ENCODE peak calls at places on chromosomes 3 and 15, in ten cellular contexts. F is body of pancreas, Z is prostate gland, U is spleen, D is transverse colon, L is ovary, A is adrenal gland, O is IMR-90, W is uterus, E is K562. N is an unnamed sample. For H3K4me1, the result is how much of the 10 kb centered on the place peaks cover.

GRCh38 chr3:68996356-68996995 is 17.0 kb downstream of the EOGT start:
- DNase-seq in W (no peak), U (no peak), O (peak), E (no peak), Z (no peak), F (no peak), L (no peak), A (no peak), D (no peak), N (no peak)

GRCh38 chr3:171088984-171089754 is 62.6 kb upstream of the SLC2A2 start:
- DNase-seq in F (no peak), L (no peak), E (no peak), W (no peak), D (no peak), O (peak), A (no peak), Z (no peak), U (no peak), N (no peak)

GRCh38 chr3:157472648-157473047 is 30.6 kb downstream of the VEPH1 start:
- DNase-seq in F (no peak), Z (no peak), D (no peak), E (no peak), L (no peak), A (no peak), U (no peak), W (no peak), O (no peak), N (no peak)

GRCh38 chr3:135078283-135078682 is 283.2 kb downstream of the EPHB1 start:
- DNase-seq in L (no peak), D (no peak), O (no peak), W (no peak), A (no peak), Z (no peak), E (no peak), F (no peak), U (no peak), N (no peak)

GRCh38 chr3:184502123-184502667 is 59.4 kb upstream of the EPHB3 start:
- DNase-seq in E (no peak), U (no peak), F (no peak), D (no peak), O (no peak), L (no peak), Z (no peak), A (no peak), W (no peak), N (no peak)

GRCh38 chr3:57729339-57730039 is 26.6 kb upstream of the SLMAP start:
- DNase-seq in U (no peak), A (no peak), D (no peak), W (no peak), F (no peak), O (peak), Z (no peak), E (no peak), L (no peak), N (peak)

GRCh38 chr3:127816783-127817182 is 5.5 kb downstream of the MGLL start:
- DNase-seq in A (no peak), D (peak), O (no peak), W (no peak), F (no peak), U (no peak), L (no peak), E (no peak), Z (no peak), N (peak)

GRCh38 chr3:157785071-157785826 is 282.0 kb upstream of the VEPH1 start:
- DNase-seq in W (peak), D (no peak), O (peak), E (no peak), Z (no peak), L (no peak), U (no peak), A (peak), F (no peak), N (no peak)

GRCh38 chr3:85321892-85322291 is 363.1 kb downstream of the CADM2 start:
- DNase-seq in U (no peak), W (no peak), E (no peak), Z (no peak), D (no peak), F (no peak), A (no peak), L (no peak), O (no peak), N (no peak)

GRCh38 chr3:131224886-131225550 is 156.6 kb upstream of the NUDT16 start:
- DNase-seq in D (no peak), W (no peak), E (no peak), F (no peak), L (no peak), A (no peak), U (no peak), O (peak), Z (no peak), N (no peak)

GRCh38 chr3:187929115-187929828 is 184.0 kb upstream of the BCL6 start:
- DNase-seq in O (no peak), A (no peak), L (no peak), Z (no peak), U (no peak), F (no peak), D (no peak), W (no peak), E (no peak), N (no peak)

GRCh38 chr3:146093928-146094327 is 67.1 kb downstream of the PLOD2 start:
- DNase-seq in Z (no peak), D (no peak), L (no peak), E (no peak), A (peak), W (peak), U (no peak), F (peak), O (peak), N (no peak)

GRCh38 chr15:63075072-63075995 is 32.8 kb downstream of the TPM1 start:
- DNase-seq in E (no peak), F (no peak), U (no peak), W (no peak), Z (no peak), D (no peak), O (peak), A (no peak), L (no peak), N (no peak)

GRCh38 chr15:56019060-56019793 is 25.8 kb upstream of the NEDD4 start:
- DNase-seq in A (no peak), F (no peak), E (no peak), O (peak), Z (no peak), D (no peak), W (no peak), L (no peak), U (no peak), N (no peak)

GRCh38 chr3:194025119-194025518 is 110.8 kb upstream of the HES1 start:
- DNase-seq in E (no peak), A (no peak), D (no peak), O (no peak), Z (no peak), L (no peak), W (no peak), F (no peak), U (no peak), N (no peak)

GRCh38 chr3:61250784-61251173 is 473 bp downstream of the FHIT start:
- DNase-seq in U (no peak), L (peak), Z (peak), A (peak), F (peak), O (no peak), W (peak), E (peak), D (peak), N (peak)

GRCh38 chr3:58079773-58080172 is 71.6 kb downstream of the FLNB start:
- DNase-seq in F (no peak), O (no peak), U (no peak), D (no peak), Z (no peak), W (no peak), E (no peak), L (no peak), A (no peak), N (no peak)

GRCh38 chr15:62578548-62578947 is 413.5 kb upstream of the C2CD4B start:
- DNase-seq in O (no peak), D (peak), Z (no peak), W (no peak), E (no peak), L (no peak), U (no peak), F (no peak), A (no peak), N (no peak)

GRCh38 chr3:52358362-52358940 is 42.3 kb downstream of the DNAH1 start:
- DNase-seq in W (no peak), U (peak), E (no peak), A (no peak), Z (no peak), F (no peak), L (no peak), O (no peak), D (no peak), N (peak)

GRCh38 chr3:85074003-85074402 is 115.2 kb downstream of the CADM2 start:
- DNase-seq in E (no peak), U (no peak), L (no peak), W (no peak), A (no peak), D (no peak), F (no peak), O (no peak), Z (no peak), N (no peak)

GRCh38 chr3:126300761-126301481 is 56.3 kb downstream of the KLF15 start:
- DNase-seq in A (peak), D (no peak), F (peak), Z (no peak), O (no peak), E (no peak), U (peak), L (peak), W (peak), N (peak)

GRCh38 chr3:183968846-183969245 is 48.8 kb downstream of the ABCC5 start:
- DNase-seq in A (no peak), O (peak), L (no peak), F (no peak), E (no peak), U (no peak), D (no peak), W (no peak), Z (no peak), N (no peak)

GRCh38 chr3:170911051-170911450 is 2.6 kb upstream of the EIF5A2 start:
- DNase-seq in U (no peak), O (no peak), L (no peak), W (no peak), Z (no peak), A (no peak), E (no peak), F (no peak), D (no peak), N (no peak)

GRCh38 chr3:45795882-45796765 is at the start of gene SLC6A20:
- DNase-seq in A (no peak), W (no peak), Z (no peak), L (no peak), O (no peak), E (no peak), U (no peak), F (peak), D (peak), N (peak)

GRCh38 chr15:49301562-49301961 is 121.5 kb upstream of the FGF7 start:
- DNase-seq in L (no peak), A (no peak), O (peak), E (no peak), D (no peak), W (no peak), F (no peak), U (no peak), Z (no peak), N (no peak)

GRCh38 chr15:60095711-60096110 is 91.6 kb downstream of the FOXB1 start:
- DNase-seq in A (no peak), L (no peak), E (no peak), W (no peak), D (no peak), O (peak), Z (no peak), F (no peak), U (no peak), N (no peak)

GRCh38 chr3:161096771-161097367 is 8.3 kb downstream of the B3GALNT1 start:
- DNase-seq in E (no peak), Z (no peak), A (no peak), F (peak), O (peak), U (no peak), L (no peak), W (no peak), D (no peak), N (no peak)
- TF ChIP-seq CTCF in E (peak), Z (peak), A (no peak), F (peak), O (peak), U (no peak), L (no peak), W (no peak), D (peak), N (peak)

GRCh38 chr15:58331562-58331902 is 100.3 kb upstream of the LIPC start:
- DNase-seq in Z (no peak), A (no peak), D (no peak), E (no peak), W (no peak), U (no peak), F (no peak), O (no peak), L (no peak), N (no peak)

GRCh38 chr15:58329781-58330467 is 101.9 kb upstream of the LIPC start:
- DNase-seq in E (no peak), U (no peak), Z (peak), O (no peak), D (peak), W (no peak), L (no peak), A (peak), F (peak), N (peak)

GRCh38 chr15:58331903-58332675 is 99.7 kb upstream of the LIPC start:
- DNase-seq in E (peak), W (peak), D (peak), O (peak), F (peak), L (peak), Z (peak), U (peak), A (peak), N (peak)

GRCh38 chr15:58330836-58331561 is 100.8 kb upstream of the LIPC start:
- DNase-seq in L (no peak), D (no peak), W (no peak), E (no peak), A (no peak), F (no peak), O (no peak), U (no peak), Z (no peak), N (peak)

GRCh38 chr15:58330468-58330793 is 101.4 kb upstream of the LIPC start:
- DNase-seq in W (no peak), A (no peak), F (no peak), L (no peak), E (no peak), D (no peak), Z (no peak), O (no peak), U (no peak), N (peak)
- TF ChIP-seq POLR2A in W (no peak), A (no peak), F (no peak), L (no peak), E (no peak), D (no peak), Z (no peak), O (no peak), U (no peak), N (no peak)

DNA sequence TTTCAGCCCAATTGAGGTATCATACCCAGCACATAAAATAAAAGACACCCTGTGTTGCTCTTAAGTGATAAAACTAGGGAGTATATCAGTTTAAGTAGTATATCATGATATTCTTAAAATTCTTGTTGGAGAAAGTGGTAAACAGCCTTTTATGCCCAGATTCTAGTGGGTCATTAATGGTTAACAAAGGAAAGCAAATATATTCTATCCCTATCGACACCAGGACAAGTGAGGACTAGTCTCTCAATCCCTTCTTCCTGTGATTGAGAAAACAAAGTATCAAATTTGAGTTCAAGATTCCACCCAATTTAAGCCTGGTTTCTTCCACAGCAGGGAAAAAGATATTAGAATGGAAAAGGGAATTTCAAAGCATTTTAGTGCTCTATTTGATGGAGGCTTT is 142.4 kb upstream of the IL12A start:
- DNase-seq in O (no peak), U (no peak), Z (no peak), F (no peak), E (no peak), L (no peak), D (no peak), W (no peak), A (no peak), N (no peak)
- H3K4me1 ChIP-seq in O (under half), U (under half), Z (under half), F (under half), E (under half), L (under half), D (under half), W (under half), A (under half), N (under half)

GRCh38 chr3:19075037-19075436 is 73.3 kb upstream of the KCNH8 start:
- DNase-seq in A (no peak), L (no peak), Z (no peak), F (no peak), E (no peak), O (no peak), U (no peak), W (no peak), D (no peak), N (no peak)
- TF ChIP-seq CTCF in A (no peak), L (no peak), Z (no peak), F (no peak), E (no peak), O (no peak), U (no peak), W (no peak), D (no peak), N (no peak)

DNA sequence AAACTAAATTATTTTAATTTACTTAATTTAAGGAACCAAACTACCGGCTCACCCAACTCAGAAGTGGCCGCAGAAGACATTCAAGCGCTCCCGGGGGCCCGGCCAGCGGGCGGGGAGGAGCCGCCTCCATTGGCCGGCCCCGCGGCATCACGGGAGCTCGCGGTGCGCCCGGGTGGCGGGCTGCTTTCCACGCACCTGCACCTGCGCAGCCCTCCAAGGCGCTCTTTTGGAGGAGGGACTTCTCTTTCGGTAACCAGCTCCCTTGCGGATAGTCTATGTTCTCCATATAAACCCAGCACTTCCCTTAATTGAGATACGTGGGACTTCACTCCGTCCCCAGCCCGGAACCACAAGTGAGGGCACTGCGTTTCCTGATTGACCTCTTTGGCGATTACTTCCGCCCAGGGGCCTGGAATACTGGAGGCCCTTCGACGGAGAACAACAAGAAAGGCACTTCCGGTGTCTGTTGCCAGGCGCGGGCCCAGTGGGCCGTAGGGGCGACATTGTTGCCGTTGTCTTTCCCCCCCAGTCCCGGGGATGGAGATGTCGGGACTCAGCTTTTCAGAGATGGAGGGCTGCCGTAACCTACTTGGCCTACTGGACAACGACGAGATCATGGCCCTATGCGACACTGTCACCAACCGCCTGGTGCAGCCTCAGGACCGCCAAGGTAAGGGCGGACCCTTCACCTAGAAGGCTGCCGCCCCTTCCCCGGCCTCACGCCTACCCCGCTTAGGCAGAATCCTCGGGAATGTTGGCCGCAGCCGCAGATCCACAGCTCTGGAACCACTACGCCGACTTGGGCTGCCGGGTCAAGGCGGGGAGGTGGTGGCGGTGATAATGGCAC is at the start of gene C3orf38:
- DNase-seq in F (peak), Z (peak), D (peak), L (peak), O (peak), U (peak), E (peak), W (peak), A (peak), N (peak)
- TF ChIP-seq POLR2A in F (peak), Z (peak), D (peak), L (peak), O (no peak), U (no peak), E (peak), W (no peak), A (peak), N (no peak)

DNA sequence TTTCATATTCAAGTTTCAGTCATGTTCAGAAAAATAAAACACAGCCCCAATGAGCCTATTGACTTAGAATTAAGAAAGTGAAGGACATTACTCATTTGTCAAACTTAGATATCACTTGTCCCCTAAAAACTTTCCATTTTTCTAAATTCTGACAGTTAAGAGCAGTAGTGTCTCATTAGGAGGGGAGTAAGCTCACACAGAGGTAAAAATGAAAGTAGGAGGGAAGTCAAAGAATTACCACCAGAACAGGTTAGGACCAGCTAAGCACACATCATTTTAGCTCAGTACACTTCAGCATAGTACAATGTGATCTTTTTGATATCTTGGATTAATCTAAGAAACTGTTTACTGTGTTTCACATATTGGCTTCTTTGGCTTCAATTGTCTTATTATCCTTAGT is 64.3 kb downstream of the OSTN start:
- DNase-seq in D (no peak), A (no peak), F (no peak), L (no peak), Z (no peak), W (no peak), U (no peak), E (no peak), O (no peak), N (no peak)
- H3K4me1 ChIP-seq in D (under half), A (under half), F (under half), L (under half), Z (under half), W (under half), U (under half), E (under half), O (under half), N (under half)

DNA sequence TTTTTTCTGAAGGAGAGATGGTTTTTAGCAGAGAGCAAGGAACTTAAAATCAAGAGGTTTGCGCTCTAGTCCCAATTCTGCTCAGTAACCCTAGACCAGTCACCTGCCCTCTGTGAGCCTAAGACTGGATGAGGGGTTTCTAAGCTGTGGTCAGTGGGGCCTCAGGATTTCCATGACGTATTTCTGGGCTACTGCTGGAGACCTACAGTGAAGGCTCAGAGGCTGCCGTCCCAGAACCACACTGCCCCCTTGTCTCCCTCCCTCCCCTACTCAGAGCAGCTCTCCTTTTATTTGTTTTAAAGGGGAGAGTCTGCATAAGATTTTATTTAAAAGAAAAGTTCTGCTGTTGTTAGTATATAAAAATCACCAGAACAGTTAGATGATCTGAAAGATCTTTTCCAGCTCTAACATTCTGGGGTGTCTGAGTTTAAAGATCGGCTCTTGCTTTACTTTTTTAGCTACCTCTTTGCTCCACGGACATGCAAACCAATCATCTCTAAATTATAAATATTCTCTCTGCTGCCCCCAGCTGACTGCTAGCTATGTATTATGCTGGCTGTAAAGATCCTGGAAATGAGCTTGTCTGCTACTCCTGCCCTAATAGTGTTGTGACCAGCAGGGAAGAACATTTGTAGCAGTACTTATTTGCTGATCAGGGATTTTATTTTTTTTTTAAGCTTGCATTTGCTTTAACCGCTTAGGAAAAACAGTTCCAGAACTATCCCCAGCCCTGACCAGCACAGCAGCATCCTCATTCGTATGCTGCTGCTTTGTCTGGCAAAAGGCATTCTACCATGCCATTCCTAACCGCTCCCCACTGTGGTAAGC is 28.6 kb upstream of the NDUFB4 start:
- DNase-seq in W (peak), Z (no peak), L (peak), D (no peak), U (no peak), A (no peak), F (no peak), E (no peak), O (peak), N (no peak)
- TF ChIP-seq CTCF in W (peak), Z (peak), L (peak), D (peak), U (no peak), A (peak), F (peak), E (peak), O (peak), N (no peak)

GRCh38 chr3:149468504-149469212 is 5.8 kb upstream of the TM4SF4 start:
- DNase-seq in U (no peak), A (no peak), F (peak), Z (no peak), D (no peak), O (no peak), W (no peak), L (no peak), E (no peak), N (no peak)
- TF ChIP-seq POLR2A in U (no peak), A (no peak), F (no peak), Z (no peak), D (no peak), O (no peak), W (no peak), L (no peak), E (no peak), N (no peak)

N was measured in upper lobe of left lung.